ENCODE peak calls at places on chromosomes 7 and 10, in six cellular contexts. D is GM12878, C is HepG2, V is SK-N-SH, S is GM12891, W is H1. E is an unnamed sample.

GRCh38 chr7:30276203-30276900 is 8.0 kb upstream of the ZNRF2 start:
- DNase-seq in D (no peak), C (peak), V (peak), S (no peak), W (peak), E (peak)

GRCh38 chr10:122342293-122343134 is 32.0 kb upstream of the PLEKHA1 start:
- DNase-seq in D (no peak), C (peak), V (peak), S (peak), W (peak), E (peak)

GRCh38 chr7:50502001-50502684 is 52.0 kb upstream of the FIGNL1 start:
- DNase-seq in D (no peak), C (no peak), V (no peak), S (no peak), W (no peak), E (no peak)

GRCh38 chr10:60757422-60757895 is 20.8 kb upstream of the CDK1 start:
- DNase-seq in D (no peak), C (no peak), V (no peak), S (no peak), W (no peak), E (no peak)

GRCh38 chr10:103720328-103720963 is 134.9 kb downstream of the SH3PXD2A start:
- DNase-seq in D (no peak), C (no peak), V (peak), S (no peak), W (no peak), E (no peak)

GRCh38 chr10:19651549-19651948 is 164.7 kb upstream of the PLXDC2 start:
- DNase-seq in D (no peak), C (no peak), V (no peak), S (no peak), W (no peak), E (no peak)

GRCh38 chr7:157979631-157980340 is 607.8 kb downstream of the PTPRN2 start:
- DNase-seq in D (no peak), C (no peak), V (no peak), S (no peak), W (no peak), E (no peak)

GRCh38 chr7:149733131-149733531 is 40.3 kb downstream of the ZNF467 start:
- DNase-seq in D (no peak), C (no peak), V (no peak), S (no peak), W (no peak), E (no peak)

GRCh38 chr10:51733061-51733460 is 33.7 kb upstream of the CSTF2T start:
- DNase-seq in D (no peak), C (no peak), V (no peak), S (no peak), W (no peak), E (no peak)

GRCh38 chr10:99466632-99467031 is 36.2 kb upstream of the GOT1 start:
- DNase-seq in D (no peak), C (no peak), V (no peak), S (no peak), W (no peak), E (no peak)

GRCh38 chr10:65684896-65685295 is 1240.9 kb upstream of the LRRTM3 start:
- DNase-seq in D (no peak), C (peak), V (no peak), S (no peak), W (no peak), E (no peak)

GRCh38 chr10:4254101-4254994 is 469.3 kb upstream of the KLF6 start:
- DNase-seq in D (no peak), C (no peak), V (no peak), S (no peak), W (no peak), E (no peak)

GRCh38 chr7:38051311-38051710 is 126.7 kb upstream of the STARD3NL start:
- DNase-seq in D (no peak), C (no peak), V (no peak), S (no peak), W (no peak), E (no peak)

GRCh38 chr7:123727071-123727837 is 21.5 kb downstream of the WASL start:
- DNase-seq in D (no peak), C (peak), V (no peak), S (no peak), W (no peak), E (no peak)

GRCh38 chr7:149497467-149498261 is at the start of gene ZNF746:
- DNase-seq in D (peak), C (peak), V (peak), S (peak), W (peak), E (peak)

GRCh38 chr10:79358811-79359210 is 11.5 kb downstream of the PPIF start:
- DNase-seq in D (no peak), C (peak), V (no peak), S (no peak), W (no peak), E (no peak)

GRCh38 chr10:93615576-93615975 is 3.2 kb downstream of the PDE6C start:
- DNase-seq in D (no peak), C (no peak), V (no peak), S (no peak), W (no peak), E (no peak)

GRCh38 chr10:95363303-95363912 is 72.6 kb upstream of the PDLIM1 start:
- DNase-seq in D (peak), C (peak), V (peak), S (peak), W (no peak), E (peak)

GRCh38 chr7:142130282-142130681 is 18.8 kb downstream of the MGAM2 start:
- DNase-seq in D (no peak), C (no peak), V (no peak), S (no peak), W (no peak), E (no peak)

GRCh38 chr10:132363921-132364593 is 32.1 kb downstream of the LRRC27 start:
- DNase-seq in D (peak), C (peak), V (peak), S (no peak), W (no peak), E (no peak)

GRCh38 chr10:110843031-110843430 is 28.7 kb upstream of the PDCD4 start:
- DNase-seq in D (peak), C (no peak), V (no peak), S (peak), W (no peak), E (no peak)

GRCh38 chr10:89463846-89464537 is 49.6 kb downstream of the IFIT5 start:
- DNase-seq in D (no peak), C (no peak), V (no peak), S (no peak), W (no peak), E (no peak)

GRCh38 chr7:25970381-25970780 is 181.6 kb upstream of the NFE2L3 start:
- DNase-seq in D (no peak), C (no peak), V (no peak), S (no peak), W (no peak), E (no peak)

GRCh38 chr10:112805701-112806100 is 144.3 kb upstream of the TCF7L2 start:
- DNase-seq in D (no peak), C (peak), V (no peak), S (no peak), W (no peak), E (no peak)

GRCh38 chr10:9222917-9223316 is 1168.4 kb downstream of the GATA3 start:
- DNase-seq in D (no peak), C (no peak), V (peak), S (no peak), W (no peak), E (no peak)

GRCh38 chr10:64271983-64272382 is 750.8 kb downstream of the REEP3 start:
- DNase-seq in D (no peak), C (no peak), V (no peak), S (no peak), W (no peak), E (peak)

GRCh38 chr7:50721160-50721559 is 61.5 kb downstream of the GRB10 start:
- DNase-seq in D (no peak), C (no peak), V (no peak), S (no peak), W (no peak), E (no peak)

GRCh38 chr7:30789334-30789711 is 18.1 kb downstream of the MINDY4 start:
- DNase-seq in D (no peak), C (no peak), V (no peak), S (no peak), W (no peak), E (no peak)

GRCh38 chr7:923108-924041 is 31.1 kb downstream of the ADAP1 start:
- DNase-seq in D (peak), C (no peak), V (no peak), S (peak), W (no peak), E (peak)

GRCh38 chr10:98460837-98461499 is 14.2 kb upstream of the HPS1 start:
- DNase-seq in D (no peak), C (peak), V (peak), S (no peak), W (no peak), E (peak)

GRCh38 chr10:84521015-84521414 is 192.6 kb downstream of the CCSER2 start:
- DNase-seq in D (no peak), C (no peak), V (no peak), S (no peak), W (no peak), E (no peak)

GRCh38 chr7:101554584-101555268 is 74.4 kb downstream of the MYL10 start:
- DNase-seq in D (no peak), C (no peak), V (no peak), S (no peak), W (no peak), E (no peak)

GRCh38 chr10:124705021-124705740 is 39.0 kb downstream of the FAM53B start:
- DNase-seq in D (no peak), C (no peak), V (no peak), S (no peak), W (no peak), E (no peak)

GRCh38 chr7:46871516-46871915 is 710.4 kb downstream of the TNS3 start:
- DNase-seq in D (no peak), C (no peak), V (no peak), S (no peak), W (no peak), E (no peak)

GRCh38 chr10:110857265-110858158 is 14.2 kb upstream of the PDCD4 start:
- DNase-seq in D (peak), C (peak), V (no peak), S (no peak), W (no peak), E (peak)

GRCh38 chr7:128053023-128053422 is 21.8 kb upstream of the LRRC4 start:
- DNase-seq in D (no peak), C (no peak), V (peak), S (no peak), W (no peak), E (no peak)

GRCh38 chr7:2017483-2017891 is 215.3 kb downstream of the MAD1L1 start:
- DNase-seq in D (no peak), C (no peak), V (peak), S (no peak), W (no peak), E (no peak)

GRCh38 chr7:156768698-156769472 is 124.1 kb downstream of the LMBR1 start:
- DNase-seq in D (no peak), C (no peak), V (no peak), S (no peak), W (no peak), E (no peak)

GRCh38 chr7:2629740-2630681 is 1.8 kb upstream of the TTYH3 start:
- DNase-seq in D (no peak), C (peak), V (no peak), S (no peak), W (no peak), E (no peak)

GRCh38 chr7:99252166-99252895 is 20.3 kb upstream of the MYH16 start:
- DNase-seq in D (no peak), C (no peak), V (no peak), S (no peak), W (no peak), E (no peak)

DNA sequence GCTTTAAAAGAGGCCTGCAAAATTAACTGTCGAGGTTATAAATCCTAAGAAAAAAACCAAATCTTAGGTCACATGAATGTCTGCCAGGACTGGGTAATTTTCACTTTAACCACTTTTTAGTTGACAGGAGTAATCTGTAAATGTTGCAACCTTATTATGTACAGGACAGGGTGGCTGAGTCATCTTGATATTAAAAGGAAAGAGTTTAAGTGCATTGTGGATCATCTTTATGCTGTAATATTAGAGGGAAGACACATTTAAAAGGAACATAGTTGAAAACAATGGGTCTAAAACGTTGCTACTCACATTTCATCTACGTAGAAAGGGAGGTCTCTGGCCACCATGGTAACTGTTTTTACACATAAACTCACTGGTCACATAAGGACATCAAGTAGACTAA is 115.5 kb downstream of the LSMEM1 start:
- DNase-seq in D (no peak), C (no peak), V (no peak), S (no peak), W (no peak), E (no peak)
- TF ChIP-seq TAF1 in D (no peak), C (no peak), V (no peak), S (no peak), W (no peak), E (no peak)

GRCh38 chr10:15781381-15781960 is 61.7 kb upstream of the ITGA8 start:
- DNase-seq in D (no peak), C (no peak), V (no peak), S (no peak), W (no peak), E (no peak)

GRCh38 chr10:15780353-15781135 is 60.8 kb upstream of the ITGA8 start:
- DNase-seq in D (no peak), C (no peak), V (no peak), S (no peak), W (no peak), E (no peak)

DNA sequence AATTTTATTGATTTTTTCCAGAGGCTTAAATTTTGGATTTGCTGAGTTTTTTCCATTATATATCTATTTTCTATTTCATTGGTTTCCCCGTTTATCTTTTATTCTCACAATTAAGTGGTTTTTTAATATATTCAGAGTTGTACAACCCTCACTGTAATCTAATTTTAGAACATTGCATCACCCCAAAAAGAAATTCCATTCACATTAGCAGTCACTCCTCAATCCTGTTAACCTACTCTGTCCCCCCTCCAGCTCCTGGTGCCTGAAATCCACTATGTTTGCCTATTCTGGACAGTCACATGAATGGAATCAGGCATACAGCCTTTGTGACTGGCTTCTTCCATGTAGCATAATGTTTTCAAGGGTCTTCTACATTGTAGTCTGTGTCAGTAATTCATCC is 55.8 kb upstream of the ITGA8 start:
- DNase-seq in D (no peak), C (no peak), V (no peak), S (no peak), W (no peak), E (no peak)
- TF ChIP-seq TAF1 in D (no peak), C (no peak), V (no peak), S (no peak), W (no peak), E (no peak)

GRCh38 chr7:140308060-140308459 is 90.3 kb downstream of the SLC37A3 start:
- DNase-seq in D (no peak), C (no peak), V (no peak), S (no peak), W (no peak), E (no peak)

GRCh38 chr7:140300263-140301131 is 97.8 kb downstream of the SLC37A3 start:
- DNase-seq in D (no peak), C (no peak), V (no peak), S (no peak), W (no peak), E (peak)

DNA sequence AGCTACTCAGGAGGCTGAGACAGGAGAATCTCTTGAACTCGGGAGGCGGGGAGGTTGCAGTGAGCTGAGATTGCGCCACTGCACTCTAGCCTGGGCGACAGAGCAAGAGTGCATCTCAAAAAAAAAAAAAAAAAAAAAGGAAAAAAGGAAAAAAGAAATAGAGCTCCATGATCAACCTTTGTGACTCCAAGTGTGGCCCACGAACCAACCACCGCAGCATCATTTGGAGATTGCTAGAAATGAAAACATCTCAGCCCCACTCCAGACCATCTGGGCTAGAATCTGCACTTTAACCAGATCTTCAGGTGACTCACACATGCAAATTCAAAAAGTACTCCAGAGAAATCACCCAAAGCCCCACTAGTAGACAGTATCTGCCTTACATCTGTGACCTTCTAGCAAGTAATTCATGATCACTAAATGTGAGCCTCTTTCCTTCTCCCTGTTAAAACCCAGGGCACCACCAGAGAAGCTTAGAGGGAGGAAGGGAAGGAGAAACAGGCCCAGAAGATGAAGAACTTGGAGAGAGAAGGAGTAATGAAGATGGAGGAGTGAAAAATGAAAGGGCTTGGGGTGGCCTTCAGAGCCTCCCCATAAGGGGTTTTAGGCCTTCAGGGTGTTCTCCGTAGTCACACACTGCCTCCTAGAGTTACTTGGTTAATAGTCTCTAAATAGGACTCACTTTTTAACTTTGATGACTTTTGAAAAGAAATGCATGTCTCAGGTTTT is 94.1 kb downstream of the SLC37A3 start:
- DNase-seq in D (peak), C (peak), V (peak), S (peak), W (no peak), E (peak)
- TF ChIP-seq TAF1 in D (no peak), C (no peak), V (no peak), S (no peak), W (no peak), E (no peak)

DNA sequence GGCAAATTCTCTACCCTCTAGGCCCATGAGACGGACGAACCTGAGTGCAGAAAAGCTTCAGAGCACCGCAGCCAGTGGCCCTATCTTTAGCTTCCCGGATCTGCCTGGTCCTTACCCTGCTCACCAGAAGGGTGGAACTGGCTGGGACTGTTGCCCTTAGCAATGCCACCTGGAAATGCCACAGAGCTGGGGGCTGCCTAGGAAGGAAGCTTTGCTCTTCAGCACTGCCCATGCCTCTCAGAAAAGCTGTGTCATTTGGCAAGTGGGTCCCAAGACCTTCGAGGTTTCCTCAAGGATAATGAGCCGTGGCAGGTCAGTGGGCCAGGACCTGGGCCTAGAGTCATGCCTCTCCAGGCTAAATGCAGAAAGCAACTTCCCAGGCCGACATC is 2.2 kb upstream of the HOXA10 start:
- DNase-seq in D (no peak), C (no peak), V (no peak), S (no peak), W (no peak), E (no peak)
- TF ChIP-seq TAF1 in D (no peak), C (no peak), V (no peak), S (no peak), W (no peak), E (no peak)

DNA sequence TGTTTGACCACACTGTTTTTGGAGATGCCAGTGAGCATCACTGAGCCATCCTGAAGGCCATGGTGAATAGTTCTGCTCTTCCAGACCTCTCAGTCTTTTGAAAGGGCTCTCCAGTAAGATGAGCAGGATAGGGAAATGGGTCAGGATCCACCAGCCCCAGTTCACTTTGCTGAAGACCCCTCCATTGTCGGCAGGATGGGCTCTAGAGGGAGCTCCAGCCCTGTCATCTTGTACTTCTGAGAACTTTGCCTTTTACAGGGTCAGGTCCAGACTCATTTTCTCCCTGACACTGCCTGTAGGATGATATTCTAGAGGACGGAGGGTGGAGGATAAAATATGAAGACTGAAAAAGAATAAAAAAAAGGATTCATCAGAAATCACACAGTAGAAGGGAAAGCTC is 13.1 kb downstream of the LHFPL3 start:
- DNase-seq in D (no peak), C (peak), V (peak), S (no peak), W (no peak), E (peak)
- TF ChIP-seq TAF1 in D (no peak), C (no peak), V (no peak), S (no peak), W (no peak), E (no peak)

GRCh38 chr10:88379575-88379974 is 203.5 kb downstream of the RNLS start:
- DNase-seq in D (no peak), C (no peak), V (no peak), S (no peak), W (no peak), E (no peak)
- TF ChIP-seq TAF1 in D (no peak), C (no peak), V (no peak), S (no peak), W (no peak), E (no peak)

GRCh38 chr7:80153446-80153845 is 18.8 kb downstream of the GNAI1 start:
- DNase-seq in D (no peak), C (no peak), V (no peak), S (no peak), W (no peak), E (no peak)
- TF ChIP-seq TAF1 in D (no peak), C (no peak), V (no peak), S (no peak), W (no peak), E (no peak)